ENCODE peak calls at places on chromosomes 12 and 14, in five cellular contexts. D is dorsolateral prefrontal cortex, W is astrocyte of the spinal cord, P is neural progenitor cell, C is SK-N-SH. H is an unnamed sample.

GRCh38 chr14:100100032-100100405 is 34.8 kb downstream of the EVL start:
- DNase-seq in P (no peak), D (no peak), C (no peak), W (no peak), H (no peak)

GRCh38 chr14:56491299-56492285 is 88.0 kb upstream of the TMEM260 start:
- DNase-seq in P (peak), D (peak), C (peak), W (peak), H (peak)

GRCh38 chr14:58121530-58122186 is 30.4 kb downstream of the ARMH4 start:
- DNase-seq in P (no peak), D (no peak), C (no peak), W (no peak), H (no peak)

GRCh38 chr14:21105095-21105494 is 4.2 kb downstream of the TMEM253 start:
- DNase-seq in C (no peak), D (no peak), W (no peak), P (no peak), H (no peak)

GRCh38 chr12:50160643-50161042 is 6.5 kb downstream of the CERS5 start:
- DNase-seq in P (no peak), C (no peak), D (no peak), W (no peak), H (no peak)

GRCh38 chr12:115199831-115200230 is 515.9 kb upstream of the TBX3 start:
- DNase-seq in W (peak), C (no peak), P (no peak), D (no peak), H (peak)

GRCh38 chr14:37051153-37051552 is 121.3 kb downstream of the SLC25A21 start:
- DNase-seq in W (peak), P (no peak), C (no peak), D (no peak), H (peak)

GRCh38 chr12:78457951-78458350 is 406.6 kb upstream of the SYT1 start:
- DNase-seq in P (no peak), W (peak), C (no peak), D (no peak), H (peak)

GRCh38 chr14:95769976-95770375 is 56.1 kb upstream of the TCL1A start:
- DNase-seq in W (no peak), D (no peak), P (peak), C (no peak), H (no peak)

GRCh38 chr14:63881926-63882325 is 29.1 kb downstream of the SYNE2 start:
- DNase-seq in C (no peak), P (no peak), W (no peak), D (no peak), H (no peak)

GRCh38 chr14:90871605-90872233 is 55.5 kb upstream of the TTC7B start:
- DNase-seq in P (no peak), C (no peak), D (no peak), W (peak), H (peak)

GRCh38 chr12:122206111-122206881 is 2.8 kb downstream of the B3GNT4 start:
- DNase-seq in P (no peak), D (no peak), W (no peak), C (peak), H (no peak)

GRCh38 chr14:96126783-96127271 is 77.8 kb upstream of the BDKRB2 start:
- DNase-seq in C (no peak), P (no peak), D (no peak), W (no peak), H (no peak)

GRCh38 chr12:20493924-20494323 is 125.6 kb downstream of the PDE3A start:
- DNase-seq in C (no peak), P (no peak), D (no peak), W (no peak), H (peak)

GRCh38 chr12:62684586-62685295 is 218.1 kb downstream of the MON2 start:
- DNase-seq in C (peak), D (no peak), W (peak), P (no peak), H (peak)

GRCh38 chr12:133145981-133146380 is 15.6 kb downstream of the ZNF10 start:
- DNase-seq in C (no peak), P (no peak), D (no peak), W (no peak), H (no peak)

GRCh38 chr12:15719230-15719629 is 70.0 kb downstream of the EPS8 start:
- DNase-seq in D (no peak), P (no peak), W (no peak), C (no peak), H (no peak)

GRCh38 chr14:56248442-56248841 is 130.2 kb downstream of the PELI2 start:
- DNase-seq in W (no peak), C (no peak), P (no peak), D (no peak), H (no peak)

DNA sequence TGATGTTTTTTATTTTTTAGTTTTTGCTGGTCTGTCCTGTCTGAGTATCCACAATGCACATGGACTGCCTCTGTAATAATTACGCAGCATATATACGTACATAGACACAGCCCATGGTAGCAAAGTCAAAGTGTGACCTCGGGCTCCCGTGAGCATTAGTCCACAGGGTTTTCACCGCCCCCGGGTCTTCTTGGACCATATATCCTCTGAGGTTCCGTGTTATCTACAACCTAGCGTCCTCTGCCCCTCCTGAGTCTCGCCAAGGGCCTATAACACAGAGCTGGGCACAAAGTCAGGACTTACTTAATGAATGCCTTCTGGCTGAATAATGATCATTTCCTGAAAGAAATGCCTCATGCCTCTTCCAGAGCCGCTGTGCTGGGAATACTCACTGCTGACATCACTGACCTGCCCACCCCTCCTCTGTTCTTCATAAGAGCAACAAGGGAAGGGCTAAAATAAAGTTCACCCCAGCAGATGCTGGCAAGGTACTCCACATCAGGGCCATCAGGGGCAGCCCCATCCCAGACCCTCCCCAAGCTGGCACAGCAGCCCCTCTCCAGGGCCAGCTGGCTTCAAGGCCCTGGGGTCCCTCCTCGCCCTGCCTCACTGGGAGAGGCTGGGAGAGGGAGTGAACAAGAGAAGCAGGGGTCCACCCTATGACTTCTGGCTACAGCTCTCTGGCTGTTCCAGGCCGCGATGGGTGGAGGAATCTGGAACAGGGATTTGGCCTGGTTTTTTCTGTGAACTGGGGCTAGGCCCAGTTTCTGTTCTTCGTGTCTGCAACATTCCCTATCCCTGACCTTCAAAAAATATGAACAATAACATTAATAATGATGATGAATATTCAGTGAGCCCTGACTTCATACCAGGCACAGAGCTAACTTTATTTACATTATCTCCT is 7.9 kb downstream of the HDAC7 start:
- DNase-seq in P (no peak), W (peak), C (no peak), D (no peak), H (peak)
- H3K4me3 ChIP-seq in P (peak), W (no peak), C (no peak), D (peak), H (peak)

GRCh38 chr12:17810399-17810798 is 279.6 kb downstream of the RERGL start:
- DNase-seq in D (no peak), W (no peak), P (no peak), C (no peak), H (no peak)

GRCh38 chr12:17809206-17809605 is 280.8 kb downstream of the RERGL start:
- DNase-seq in P (no peak), D (no peak), W (no peak), C (no peak), H (no peak)
- TF ChIP-seq CTCF in P (peak), D (no peak), W (no peak), C (peak), H (no peak)

GRCh38 chr12:52308807-52309425 is 12.3 kb downstream of the KRT83 start:
- DNase-seq in D (no peak), P (no peak), W (no peak), C (peak), H (no peak)
- H3K4me3 ChIP-seq in D (peak), P (peak), W (no peak), C (peak), H (peak)

GRCh38 chr12:57764662-57765002 is 2.2 kb downstream of the CYP27B1 start:
- DNase-seq in P (no peak), C (no peak), W (no peak), D (no peak), H (no peak)

GRCh38 chr12:57763881-57764661 is 2.8 kb downstream of the CYP27B1 start:
- DNase-seq in P (no peak), C (no peak), W (no peak), D (no peak), H (no peak)

GRCh38 chr12:57766464-57767311 is at the start of gene CYP27B1:
- DNase-seq in C (peak), D (no peak), W (no peak), P (peak), H (peak)

GRCh38 chr12:57765698-57766463 is 997 bp downstream of the CYP27B1 start:
- DNase-seq in C (peak), W (no peak), P (no peak), D (no peak), H (no peak)

GRCh38 chr12:57765003-57765697 is 1.7 kb downstream of the CYP27B1 start:
- DNase-seq in W (no peak), C (peak), P (peak), D (no peak), H (no peak)
- TF ChIP-seq CTCF in W (peak), C (peak), P (peak), D (no peak), H (peak)

DNA sequence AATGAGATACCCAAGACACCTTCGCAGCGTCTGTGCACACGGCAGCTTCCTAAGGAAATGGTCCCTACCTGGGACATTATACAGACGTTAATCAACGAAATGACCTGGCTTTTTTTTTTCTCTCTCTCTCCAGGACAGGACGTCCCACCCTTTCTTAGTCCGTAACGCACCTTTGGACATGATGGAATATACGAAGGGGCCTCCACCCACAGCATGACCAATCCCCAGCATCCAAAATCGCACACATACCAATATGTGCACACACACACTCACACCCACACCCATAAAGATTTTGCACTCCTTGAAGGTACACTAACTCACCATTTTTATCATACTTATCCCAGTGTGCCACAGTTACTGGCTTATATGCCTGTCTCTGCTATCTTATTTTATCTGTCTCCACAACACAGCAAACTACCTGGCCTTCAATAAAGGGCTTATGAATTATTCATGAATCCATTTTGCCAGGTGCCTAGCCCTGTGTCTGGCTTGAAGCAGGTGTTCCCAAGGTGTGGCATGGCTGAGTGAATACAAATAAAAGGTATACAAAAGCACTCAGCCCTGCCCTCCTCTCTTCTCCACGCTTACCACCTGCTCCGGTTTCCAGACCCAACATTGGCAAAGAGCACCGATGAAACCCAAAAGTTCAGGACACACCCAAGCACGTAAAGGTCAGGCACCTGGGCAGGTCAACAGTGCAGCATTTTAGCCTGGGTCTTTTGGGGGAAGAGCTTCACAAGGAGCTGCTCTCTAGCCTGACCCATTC is 2.2 kb downstream of the SCNN1A start:
- DNase-seq in W (no peak), P (no peak), C (no peak), D (no peak), H (no peak)
- H3K4me3 ChIP-seq in W (no peak), P (no peak), C (no peak), D (no peak), H (no peak)

H was measured in fibroblast of the aortic adventitia.